ENCODE peak calls at places on chromosomes 3 and 15, in four cellular contexts. One of them, this sample, is unnamed.

GRCh38 chr15:65177901-65178300 is 7.2 kb downstream of the CLPX start:
- DNase-seq in right cardiac atrium: no peak
- DNase-seq in lower lobe of right lung: no peak
- DNase-seq in endothelial cell: no peak
- DNase-seq in this sample: no peak

GRCh38 chr15:33839540-33839939 is 128.8 kb upstream of the CHRM5 start:
- DNase-seq in right cardiac atrium: no peak
- DNase-seq in lower lobe of right lung: no peak
- DNase-seq in endothelial cell: no peak
- DNase-seq in this sample: no peak

GRCh38 chr3:129950318-129951046 is 24.0 kb upstream of the TRH start:
- DNase-seq in right cardiac atrium: no peak
- DNase-seq in lower lobe of right lung: no peak
- DNase-seq in endothelial cell: no peak
- DNase-seq in this sample: no peak

GRCh38 chr3:8793242-8793641 is 23.8 kb upstream of the OXTR start:
- DNase-seq in right cardiac atrium: no peak
- DNase-seq in lower lobe of right lung: no peak
- DNase-seq in endothelial cell: no peak
- DNase-seq in this sample: no peak

GRCh38 chr3:99145031-99145430 is 243.5 kb upstream of the DCBLD2 start:
- DNase-seq in right cardiac atrium: no peak
- DNase-seq in lower lobe of right lung: no peak
- DNase-seq in endothelial cell: no peak
- DNase-seq in this sample: no peak

GRCh38 chr15:78651930-78652655 is 11.1 kb upstream of the CHRNB4 start:
- DNase-seq in right cardiac atrium: no peak
- DNase-seq in lower lobe of right lung: no peak
- DNase-seq in endothelial cell: no peak
- DNase-seq in this sample: no peak

GRCh38 chr15:73972984-73973682 is 19.0 kb downstream of the STOML1 start:
- DNase-seq in right cardiac atrium: peak
- DNase-seq in lower lobe of right lung: peak
- DNase-seq in endothelial cell: peak
- DNase-seq in this sample: peak

GRCh38 chr3:10688548-10689172 is 127.4 kb upstream of the SLC6A11 start:
- DNase-seq in right cardiac atrium: no peak
- DNase-seq in lower lobe of right lung: no peak
- DNase-seq in endothelial cell: no peak
- DNase-seq in this sample: no peak

GRCh38 chr3:144369151-144369879 is 397.7 kb downstream of the DIPK2A start:
- DNase-seq in right cardiac atrium: no peak
- DNase-seq in lower lobe of right lung: no peak
- DNase-seq in endothelial cell: no peak
- DNase-seq in this sample: no peak

GRCh38 chr3:36867810-36868209 is 77.0 kb downstream of the TRANK1 start:
- DNase-seq in right cardiac atrium: no peak
- DNase-seq in lower lobe of right lung: no peak
- DNase-seq in endothelial cell: no peak
- DNase-seq in this sample: no peak

GRCh38 chr15:48550822-48551525 is 94.5 kb downstream of the FBN1 start:
- DNase-seq in right cardiac atrium: no peak
- DNase-seq in lower lobe of right lung: no peak
- DNase-seq in endothelial cell: no peak
- DNase-seq in this sample: no peak

GRCh38 chr3:157500232-157500631 is 3.0 kb downstream of the VEPH1 start:
- DNase-seq in right cardiac atrium: no peak
- DNase-seq in lower lobe of right lung: no peak
- DNase-seq in endothelial cell: no peak
- DNase-seq in this sample: no peak

GRCh38 chr15:77001351-77001750 is 6.4 kb downstream of the PSTPIP1 start:
- DNase-seq in right cardiac atrium: no peak
- DNase-seq in lower lobe of right lung: peak
- DNase-seq in endothelial cell: no peak
- DNase-seq in this sample: no peak

GRCh38 chr15:60735559-60736047 is 256.7 kb upstream of the ICE2 start:
- DNase-seq in right cardiac atrium: no peak
- DNase-seq in lower lobe of right lung: no peak
- DNase-seq in endothelial cell: no peak
- DNase-seq in this sample: no peak

GRCh38 chr3:138331143-138331894 is 1.7 kb upstream of the NME9 start:
- DNase-seq in right cardiac atrium: no peak
- DNase-seq in lower lobe of right lung: no peak
- DNase-seq in endothelial cell: no peak
- DNase-seq in this sample: no peak

GRCh38 chr3:60917136-60917535 is 334.1 kb downstream of the FHIT start:
- DNase-seq in right cardiac atrium: peak
- DNase-seq in lower lobe of right lung: no peak
- DNase-seq in endothelial cell: no peak
- DNase-seq in this sample: no peak

GRCh38 chr3:111972891-111973290 is 5.9 kb upstream of the ABHD10 start:
- DNase-seq in right cardiac atrium: no peak
- DNase-seq in lower lobe of right lung: no peak
- DNase-seq in endothelial cell: no peak
- DNase-seq in this sample: no peak

GRCh38 chr3:134874737-134875413 is 79.8 kb downstream of the EPHB1 start:
- DNase-seq in right cardiac atrium: no peak
- DNase-seq in lower lobe of right lung: no peak
- DNase-seq in endothelial cell: no peak
- DNase-seq in this sample: no peak

GRCh38 chr3:39467394-39468107 is at the start of gene MOBP:
- DNase-seq in right cardiac atrium: no peak
- DNase-seq in lower lobe of right lung: no peak
- DNase-seq in endothelial cell: no peak
- DNase-seq in this sample: no peak

GRCh38 chr3:9746330-9746729 is 3.4 kb upstream of the OGG1 start:
- DNase-seq in right cardiac atrium: no peak
- DNase-seq in lower lobe of right lung: no peak
- DNase-seq in endothelial cell: no peak
- DNase-seq in this sample: no peak

GRCh38 chr3:173945081-173945652 is 547.6 kb downstream of the NLGN1 start:
- DNase-seq in right cardiac atrium: no peak
- DNase-seq in lower lobe of right lung: no peak
- DNase-seq in endothelial cell: no peak
- DNase-seq in this sample: no peak

GRCh38 chr15:85094685-85095084 is 113.0 kb downstream of the PDE8A start:
- DNase-seq in right cardiac atrium: no peak
- DNase-seq in lower lobe of right lung: no peak
- DNase-seq in endothelial cell: no peak
- DNase-seq in this sample: no peak

GRCh38 chr3:136070953-136071949 is 105.7 kb downstream of the PPP2R3A start:
- DNase-seq in right cardiac atrium: peak
- DNase-seq in lower lobe of right lung: no peak
- DNase-seq in endothelial cell: peak
- DNase-seq in this sample: no peak

GRCh38 chr3:53180305-53181023 is 19.5 kb downstream of the PRKCD start:
- DNase-seq in right cardiac atrium: no peak
- DNase-seq in lower lobe of right lung: peak
- DNase-seq in endothelial cell: no peak
- DNase-seq in this sample: no peak

GRCh38 chr3:142963266-142964149 is at the start of gene PAQR9:
- DNase-seq in right cardiac atrium: peak
- DNase-seq in lower lobe of right lung: no peak
- DNase-seq in endothelial cell: peak
- DNase-seq in this sample: peak

GRCh38 chr3:114424337-114424736 is 130.5 kb downstream of the TIGIT start:
- DNase-seq in right cardiac atrium: no peak
- DNase-seq in lower lobe of right lung: no peak
- DNase-seq in endothelial cell: no peak
- DNase-seq in this sample: no peak

GRCh38 chr3:184371570-184372018 is 6.4 kb downstream of the THPO start:
- DNase-seq in right cardiac atrium: peak
- DNase-seq in lower lobe of right lung: peak
- DNase-seq in endothelial cell: peak
- DNase-seq in this sample: peak

GRCh38 chr15:65952425-65953053 is 83.2 kb downstream of the RAB11A start:
- DNase-seq in right cardiac atrium: no peak
- DNase-seq in lower lobe of right lung: no peak
- DNase-seq in endothelial cell: peak
- DNase-seq in this sample: peak

GRCh38 chr3:81872566-81872965 is 111.1 kb upstream of the GBE1 start:
- DNase-seq in right cardiac atrium: no peak
- DNase-seq in lower lobe of right lung: no peak
- DNase-seq in endothelial cell: no peak
- DNase-seq in this sample: no peak

GRCh38 chr15:77409259-77410156 is 10.4 kb downstream of the PEAK1 start:
- DNase-seq in right cardiac atrium: no peak
- DNase-seq in lower lobe of right lung: no peak
- DNase-seq in endothelial cell: no peak
- DNase-seq in this sample: no peak

GRCh38 chr3:24843955-24844354 is 349.3 kb upstream of the THRB start:
- DNase-seq in right cardiac atrium: no peak
- DNase-seq in lower lobe of right lung: no peak
- DNase-seq in endothelial cell: no peak
- DNase-seq in this sample: no peak

GRCh38 chr3:99128740-99129505 is 227.4 kb upstream of the DCBLD2 start:
- DNase-seq in right cardiac atrium: no peak
- DNase-seq in lower lobe of right lung: no peak
- DNase-seq in endothelial cell: no peak
- DNase-seq in this sample: no peak

GRCh38 chr3:12473503-12473902 is 10.8 kb upstream of the TSEN2 start:
- DNase-seq in right cardiac atrium: no peak
- DNase-seq in lower lobe of right lung: no peak
- DNase-seq in endothelial cell: no peak
- DNase-seq in this sample: no peak

GRCh38 chr3:40593351-40593750 is 68.6 kb downstream of the ZNF621 start:
- DNase-seq in right cardiac atrium: no peak
- DNase-seq in lower lobe of right lung: no peak
- DNase-seq in endothelial cell: no peak
- DNase-seq in this sample: no peak

GRCh38 chr3:140296796-140297352 is 361.9 kb downstream of the CLSTN2 start:
- DNase-seq in right cardiac atrium: no peak
- DNase-seq in lower lobe of right lung: no peak
- DNase-seq in endothelial cell: no peak
- DNase-seq in this sample: no peak

GRCh38 chr3:147616998-147617619 is 207.9 kb downstream of the ZIC1 start:
- DNase-seq in right cardiac atrium: no peak
- DNase-seq in lower lobe of right lung: no peak
- DNase-seq in endothelial cell: no peak
- DNase-seq in this sample: no peak

GRCh38 chr3:63352008-63352279 is 73.8 kb downstream of the SYNPR start:
- DNase-seq in right cardiac atrium: no peak
- DNase-seq in lower lobe of right lung: no peak
- DNase-seq in endothelial cell: no peak
- DNase-seq in this sample: no peak

GRCh38 chr15:69869881-69870465 is 227.7 kb downstream of the TLE3 start:
- DNase-seq in right cardiac atrium: no peak
- DNase-seq in lower lobe of right lung: no peak
- DNase-seq in endothelial cell: no peak
- DNase-seq in this sample: no peak